ENCODE peak calls at places on chromosomes 12 and 14, in ten cellular contexts. K is left lung; N is upper lobe of right lung; Z is OCI-LY7; D is BJ; P is mucosa of descending colon; X is cardiac fibroblast; M is lower lobe of right lung; H is CD8-positive, alpha-beta T cell; W is lower leg skin. Q is an unnamed sample.

GRCh38 chr12:2960432-2960956 is 1.3 kb downstream of the TEAD4 start:
- DNase-seq in K (no peak), N (no peak), Z (no peak), D (no peak), P (no peak), X (peak), M (no peak), H (no peak), W (no peak), Q (peak)

GRCh38 chr12:49895773-49896172 is 7.9 kb downstream of the FAIM2 start:
- DNase-seq in K (peak), N (no peak), Z (no peak), D (no peak), P (no peak), X (no peak), M (peak), H (no peak), W (no peak), Q (no peak)

GRCh38 chr12:86234309-86234708 is 21.9 kb downstream of the MGAT4C start:
- DNase-seq in K (no peak), N (no peak), Z (no peak), D (no peak), P (no peak), X (no peak), M (no peak), H (no peak), W (no peak), Q (no peak)

GRCh38 chr14:33692762-33693161 is 258.1 kb downstream of the EGLN3 start:
- DNase-seq in K (no peak), N (no peak), Z (no peak), D (peak), P (no peak), X (peak), M (no peak), H (no peak), W (no peak), Q (peak)

GRCh38 chr14:101357038-101357437 is 204.3 kb upstream of the DIO3 start:
- DNase-seq in K (no peak), N (no peak), Z (no peak), D (no peak), P (no peak), X (no peak), M (no peak), H (no peak), W (no peak), Q (no peak)

GRCh38 chr14:89899917-89900680 is 54.4 kb downstream of the EFCAB11 start:
- DNase-seq in K (no peak), N (no peak), Z (peak), D (no peak), P (no peak), X (peak), M (no peak), H (peak), W (no peak), Q (peak)

GRCh38 chr12:12032260-12032761 is 38.4 kb upstream of the BCL2L14 start:
- DNase-seq in K (no peak), N (no peak), Z (peak), D (no peak), P (no peak), X (no peak), M (no peak), H (no peak), W (no peak), Q (no peak)

GRCh38 chr14:68359862-68360552 is 432.9 kb downstream of the ZFP36L1 start:
- DNase-seq in K (peak), N (peak), Z (no peak), D (peak), P (peak), X (peak), M (peak), H (no peak), W (peak), Q (peak)

GRCh38 chr12:2504577-2504976 is 290.2 kb upstream of the FKBP4 start:
- DNase-seq in K (no peak), N (no peak), Z (no peak), D (no peak), P (no peak), X (no peak), M (no peak), H (no peak), W (no peak), Q (no peak)

GRCh38 chr14:26528415-26529182 is 69.2 kb downstream of the NOVA1 start:
- DNase-seq in K (no peak), N (no peak), Z (no peak), D (no peak), P (no peak), X (peak), M (no peak), H (no peak), W (peak), Q (peak)

GRCh38 chr12:32176606-32177005 is 70.0 kb downstream of the BICD1 start:
- DNase-seq in K (no peak), N (no peak), Z (no peak), D (no peak), P (no peak), X (no peak), M (no peak), H (no peak), W (no peak), Q (no peak)

GRCh38 chr14:100586520-100587247 is 533 bp downstream of the BEGAIN start:
- DNase-seq in K (peak), N (peak), Z (no peak), D (no peak), P (peak), X (peak), M (peak), H (no peak), W (peak), Q (no peak)

GRCh38 chr12:44774815-44775411 is 101.2 kb downstream of the NELL2 start:
- DNase-seq in K (peak), N (no peak), Z (peak), D (no peak), P (no peak), X (peak), M (no peak), H (peak), W (no peak), Q (no peak)

GRCh38 chr14:85599939-85600338 is 70.0 kb downstream of the FLRT2 start:
- DNase-seq in K (no peak), N (no peak), Z (no peak), D (peak), P (no peak), X (peak), M (no peak), H (no peak), W (no peak), Q (no peak)

GRCh38 chr12:24630446-24630845 is 318.5 kb downstream of the BCAT1 start:
- DNase-seq in K (no peak), N (no peak), Z (no peak), D (no peak), P (no peak), X (peak), M (no peak), H (no peak), W (no peak), Q (no peak)
- TF ChIP-seq CTCF in K (no peak), N (no peak), Z (peak), D (no peak), P (no peak), X (peak), M (no peak), H (no peak), W (no peak), Q (no peak)

DNA sequence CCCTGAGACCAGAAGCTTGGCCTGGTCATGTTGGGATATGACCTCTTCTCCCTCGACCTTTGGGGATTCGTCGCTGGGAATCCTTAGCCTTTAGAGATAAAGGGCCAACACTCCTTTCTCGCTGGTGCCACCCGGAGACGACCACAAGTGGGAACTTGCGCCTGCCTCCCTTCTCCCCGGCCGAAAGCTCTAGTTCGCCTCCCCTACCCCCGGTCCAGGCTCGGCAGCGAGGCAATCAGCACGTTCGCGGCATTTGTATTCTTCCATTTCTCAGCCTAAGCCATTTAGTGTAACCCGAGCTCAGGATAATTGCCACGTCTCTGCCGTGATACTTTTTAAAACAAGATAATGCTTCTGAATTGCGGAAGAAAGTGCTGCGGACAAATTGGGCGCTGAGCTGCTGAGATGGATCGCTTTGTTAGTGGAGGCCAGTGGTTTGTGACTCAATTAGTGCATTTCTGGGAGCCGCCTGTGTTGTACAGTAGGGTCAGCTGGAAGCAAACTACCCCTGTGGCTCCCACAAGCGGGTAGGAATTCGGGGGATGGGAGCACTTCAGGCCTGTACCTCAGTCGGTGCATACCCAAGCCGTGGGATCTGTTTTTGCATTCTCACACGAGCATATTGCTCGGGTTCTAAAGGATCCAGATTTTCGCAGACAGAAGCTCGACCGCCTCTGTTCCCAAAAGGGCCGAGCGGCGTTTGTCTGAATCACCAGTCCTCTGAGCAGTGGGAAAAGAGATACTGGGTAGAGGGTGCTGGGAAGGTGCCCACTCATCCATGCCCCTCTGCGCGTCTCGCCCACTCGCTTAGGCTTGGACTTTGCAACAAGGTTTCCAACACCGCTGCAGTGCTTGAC is 6.8 kb upstream of the SIX1 start:
- DNase-seq in K (peak), N (no peak), Z (no peak), D (no peak), P (no peak), X (no peak), M (no peak), H (no peak), W (no peak), Q (peak)
- H3K4me3 ChIP-seq in K (no peak), N (peak), Z (peak), D (no peak), P (no peak), X (peak), M (peak), H (peak), W (peak), Q (peak)

GRCh38 chr14:94681300-94682060 is 69.3 kb downstream of the SERPINA3 start:
- DNase-seq in K (no peak), N (peak), Z (peak), D (no peak), P (no peak), X (peak), M (no peak), H (no peak), W (peak), Q (peak)
- TF ChIP-seq CTCF in K (no peak), N (peak), Z (peak), D (peak), P (no peak), X (peak), M (no peak), H (no peak), W (no peak), Q (peak)

GRCh38 chr14:55129086-55129427 is at the start of gene LGALS3:
- DNase-seq in K (peak), N (peak), Z (no peak), D (no peak), P (peak), X (peak), M (peak), H (peak), W (peak), Q (peak)

GRCh38 chr14:55130194-55130550 is 1.1 kb downstream of the LGALS3 start:
- DNase-seq in K (no peak), N (no peak), Z (no peak), D (no peak), P (no peak), X (no peak), M (no peak), H (no peak), W (no peak), Q (no peak)

GRCh38 chr14:55133416-55133815 is 4.4 kb downstream of the LGALS3 start:
- DNase-seq in K (no peak), N (no peak), Z (no peak), D (no peak), P (no peak), X (peak), M (no peak), H (no peak), W (no peak), Q (no peak)

GRCh38 chr14:55129428-55130193 is 559 bp downstream of the LGALS3 start:
- DNase-seq in K (peak), N (peak), Z (no peak), D (no peak), P (peak), X (peak), M (peak), H (peak), W (peak), Q (peak)

GRCh38 chr14:55131782-55132181 is 2.7 kb downstream of the LGALS3 start:
- DNase-seq in K (no peak), N (no peak), Z (peak), D (no peak), P (no peak), X (peak), M (no peak), H (no peak), W (no peak), Q (no peak)
- H3K4me3 ChIP-seq in K (no peak), N (peak), Z (no peak), D (no peak), P (no peak), X (peak), M (peak), H (no peak), W (no peak), Q (no peak)

GRCh38 chr12:53192531-53193021 is 11.9 kb upstream of the CSAD start:
- DNase-seq in K (peak), N (no peak), Z (no peak), D (no peak), P (no peak), X (no peak), M (no peak), H (no peak), W (peak), Q (no peak)

GRCh38 chr12:53191885-53192530 is 11.3 kb upstream of the CSAD start:
- DNase-seq in K (no peak), N (no peak), Z (no peak), D (no peak), P (no peak), X (no peak), M (no peak), H (no peak), W (peak), Q (no peak)

GRCh38 chr12:53191096-53191884 is 10.6 kb upstream of the CSAD start:
- DNase-seq in K (no peak), N (no peak), Z (no peak), D (no peak), P (no peak), X (no peak), M (no peak), H (no peak), W (peak), Q (no peak)

GRCh38 chr12:53193040-53193439 is 12.3 kb upstream of the CSAD start:
- DNase-seq in K (peak), N (no peak), Z (no peak), D (no peak), P (no peak), X (no peak), M (no peak), H (no peak), W (peak), Q (no peak)

DNA sequence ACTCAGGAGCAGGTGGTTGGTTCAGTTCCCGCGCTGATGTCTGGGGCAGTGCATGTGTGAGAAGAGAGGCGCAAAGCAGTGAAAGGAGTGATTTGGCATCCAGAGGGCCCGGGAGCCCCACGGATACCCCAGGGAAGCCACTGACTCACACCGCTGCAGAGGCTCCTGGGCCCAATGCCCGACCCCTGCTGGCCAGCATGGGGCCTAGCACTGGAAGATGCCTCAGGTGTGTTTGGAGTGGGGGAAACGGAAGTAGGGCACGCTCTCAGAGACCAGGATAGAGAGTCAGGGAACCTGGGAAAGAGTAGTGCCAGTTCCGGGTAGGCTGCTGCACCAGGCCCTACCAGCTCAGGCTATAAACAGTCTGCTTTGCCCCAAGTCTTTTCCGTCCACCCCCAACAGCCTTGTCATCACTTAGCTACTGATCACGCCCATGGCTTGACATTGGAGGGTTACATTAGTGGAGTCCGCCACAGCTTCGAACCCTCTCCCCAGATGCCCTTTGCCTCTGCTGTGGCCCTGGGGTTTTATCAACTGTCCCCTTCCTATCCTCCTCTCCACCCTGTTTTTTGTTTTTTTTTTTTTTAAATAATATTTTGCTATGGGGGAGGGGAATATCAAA is 9.5 kb upstream of the CSAD start:
- DNase-seq in K (peak), N (peak), Z (peak), D (no peak), P (peak), X (peak), M (peak), H (peak), W (peak), Q (peak)
- TF ChIP-seq CTCF in K (peak), N (peak), Z (peak), D (peak), P (peak), X (peak), M (peak), H (peak), W (no peak), Q (peak)

GRCh38 chr12:120199025-120199424 is 1.9 kb downstream of the RPLP0 start:
- DNase-seq in K (no peak), N (no peak), Z (no peak), D (no peak), P (peak), X (no peak), M (no peak), H (no peak), W (no peak), Q (no peak)

GRCh38 chr12:120197542-120197887 is 3.0 kb upstream of the GCN1 start:
- DNase-seq in K (no peak), N (no peak), Z (no peak), D (no peak), P (no peak), X (no peak), M (no peak), H (no peak), W (no peak), Q (no peak)

GRCh38 chr12:120194226-120194533 is 335 bp downstream of the GCN1 start:
- DNase-seq in K (no peak), N (no peak), Z (no peak), D (no peak), P (no peak), X (no peak), M (no peak), H (no peak), W (no peak), Q (no peak)

GRCh38 chr12:120194534-120195395 is at the start of gene GCN1:
- DNase-seq in K (peak), N (peak), Z (peak), D (no peak), P (peak), X (peak), M (peak), H (peak), W (peak), Q (peak)

DNA sequence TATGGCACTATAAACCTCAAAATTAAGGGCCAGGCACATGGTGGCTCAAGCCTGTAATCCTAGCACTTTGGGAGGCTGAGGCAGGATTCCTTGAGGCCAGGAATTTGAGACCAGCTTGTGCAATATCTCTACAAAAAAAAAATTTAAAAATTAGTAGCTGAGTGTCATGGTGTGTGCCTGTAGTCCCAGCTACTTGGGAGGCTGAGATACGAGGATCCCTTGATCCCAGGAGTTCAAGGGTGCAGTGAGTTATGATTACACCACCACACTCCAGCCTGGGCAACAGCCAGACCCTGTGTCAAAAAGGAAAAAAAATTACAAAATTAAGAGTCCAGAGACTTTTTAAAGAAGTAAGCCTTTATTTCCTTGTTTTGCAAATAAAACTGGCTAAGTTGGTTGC is 1.8 kb upstream of the GCN1 start:
- DNase-seq in K (no peak), N (no peak), Z (no peak), D (no peak), P (peak), X (no peak), M (no peak), H (no peak), W (no peak), Q (no peak)
- H3K4me3 ChIP-seq in K (no peak), N (no peak), Z (peak), D (no peak), P (no peak), X (no peak), M (no peak), H (no peak), W (no peak), Q (no peak)

DNA sequence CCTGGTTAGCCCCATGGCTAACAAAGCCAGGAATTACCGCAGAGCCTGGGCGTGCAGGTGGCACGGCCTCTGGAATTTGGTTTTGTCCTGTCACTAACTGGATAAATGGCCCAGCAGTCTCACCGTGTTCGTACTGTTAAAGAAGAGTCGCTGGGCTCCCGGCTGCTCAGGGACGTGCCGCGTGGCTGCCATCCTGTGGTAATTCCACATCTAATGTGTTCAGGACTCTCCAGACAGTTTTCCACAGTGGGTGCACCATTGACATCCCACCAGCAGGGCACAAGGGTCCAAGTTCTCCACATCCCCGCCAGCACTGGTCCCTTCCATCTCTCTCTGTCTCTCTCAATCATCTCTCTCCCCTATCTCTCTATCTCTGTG is 19.6 kb downstream of the NOC4L start:
- DNase-seq in K (peak), N (no peak), Z (no peak), D (no peak), P (no peak), X (no peak), M (no peak), H (no peak), W (no peak), Q (no peak)
- TF ChIP-seq CTCF in K (no peak), N (peak), Z (no peak), D (peak), P (no peak), X (peak), M (no peak), H (no peak), W (no peak), Q (peak)